ENCODE peak calls at places on chromosomes 6 and 20, in four cellular contexts. G, C, E and Y are unnamed samples. For H3K9me3, the result is how much of the 10 kb centered on the place peaks cover.

GRCh38 chr20:22949710-22950109 is 85.4 kb upstream of the SSTR4 start:
- DNase-seq in C (no peak), G (no peak), E (no peak), Y (no peak)

GRCh38 chr6:6890400-6890858 is 217.3 kb upstream of the RREB1 start:
- DNase-seq in E (peak), C (no peak), G (no peak), Y (no peak)

GRCh38 chr6:139882234-139882633 is 507.8 kb upstream of the CITED2 start:
- DNase-seq in G (no peak), C (no peak), E (no peak), Y (peak)

GRCh38 chr6:15956205-15957106 is 172.4 kb upstream of the MYLIP start:
- DNase-seq in E (no peak), C (no peak), G (no peak), Y (no peak)

GRCh38 chr20:49909499-49910339 is 5.6 kb downstream of the SPATA2 start:
- DNase-seq in G (no peak), E (peak), C (no peak), Y (no peak)

GRCh38 chr6:145756170-145756662 is 20.9 kb upstream of the EPM2A start:
- DNase-seq in E (peak), G (no peak), C (no peak), Y (no peak)

GRCh38 chr6:33954453-33954852 is 150.7 kb upstream of the MLN start:
- DNase-seq in G (no peak), C (no peak), E (no peak), Y (no peak)

GRCh38 chr20:5504061-5504739 is 187.4 kb upstream of the PROKR2 start:
- DNase-seq in G (no peak), E (peak), C (no peak), Y (peak)

GRCh38 chr6:17653198-17653881 is 53.2 kb downstream of the FAM8A1 start:
- DNase-seq in E (no peak), G (no peak), C (no peak), Y (no peak)

GRCh38 chr20:21508230-21509078 is 5.4 kb downstream of the NKX2-2 start:
- DNase-seq in E (no peak), G (no peak), C (no peak), Y (no peak)

GRCh38 chr6:111674413-111674812 is 68.7 kb upstream of the TRAF3IP2 start:
- DNase-seq in G (no peak), E (no peak), C (no peak), Y (no peak)

GRCh38 chr20:10640897-10641296 is 32.9 kb downstream of the JAG1 start:
- DNase-seq in E (no peak), C (no peak), G (no peak), Y (no peak)

GRCh38 chr20:33172781-33173180 is 4.8 kb downstream of the BPIFA2 start:
- DNase-seq in E (peak), C (no peak), G (no peak), Y (no peak)

DNA sequence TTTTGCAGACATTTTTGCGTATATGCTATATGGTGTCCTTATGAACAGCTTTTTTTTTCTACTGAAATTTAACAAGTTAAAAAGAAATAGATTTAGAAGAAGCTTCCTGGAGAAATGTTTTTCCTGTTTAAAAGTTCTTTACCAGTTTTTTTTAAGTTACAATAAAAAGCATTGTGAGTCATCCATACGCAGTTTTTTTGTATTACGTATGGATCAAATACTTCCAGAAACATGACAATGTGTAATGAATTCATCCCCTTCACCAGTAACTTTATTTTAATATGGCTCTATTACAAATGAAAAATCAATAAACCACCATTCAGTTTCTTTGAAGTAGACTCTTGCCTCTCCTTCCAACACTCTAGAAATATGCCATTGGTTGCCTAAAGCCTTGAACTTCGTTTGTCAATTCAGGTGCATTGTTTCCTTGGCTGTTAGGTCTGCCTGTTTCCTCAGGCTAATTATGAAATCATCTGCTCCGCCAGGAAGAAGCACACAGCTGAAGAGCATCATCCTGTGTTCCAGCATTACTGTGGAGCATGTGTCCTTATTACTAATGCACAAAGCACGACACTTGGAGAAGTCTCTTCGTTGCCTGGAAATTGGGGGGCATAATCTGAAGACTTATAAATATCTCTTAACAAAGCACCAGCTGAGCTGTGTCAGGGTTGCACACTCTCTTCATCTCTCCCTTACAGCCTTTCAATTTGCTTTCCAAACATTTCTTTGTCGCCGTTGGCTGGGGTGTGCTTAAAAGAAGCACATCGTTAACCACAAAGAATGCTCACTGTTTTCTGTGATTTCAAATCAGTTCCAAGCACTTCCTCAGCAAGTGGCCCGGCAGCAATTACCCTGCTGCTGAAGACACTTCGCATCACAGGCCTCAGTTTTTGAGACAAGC is 9.6 kb downstream of the MOXD1 start:
- DNase-seq in G (no peak), C (peak), E (peak), Y (peak)
- H3K27ac ChIP-seq in G (no peak), C (peak), E (no peak), Y (peak)

DNA sequence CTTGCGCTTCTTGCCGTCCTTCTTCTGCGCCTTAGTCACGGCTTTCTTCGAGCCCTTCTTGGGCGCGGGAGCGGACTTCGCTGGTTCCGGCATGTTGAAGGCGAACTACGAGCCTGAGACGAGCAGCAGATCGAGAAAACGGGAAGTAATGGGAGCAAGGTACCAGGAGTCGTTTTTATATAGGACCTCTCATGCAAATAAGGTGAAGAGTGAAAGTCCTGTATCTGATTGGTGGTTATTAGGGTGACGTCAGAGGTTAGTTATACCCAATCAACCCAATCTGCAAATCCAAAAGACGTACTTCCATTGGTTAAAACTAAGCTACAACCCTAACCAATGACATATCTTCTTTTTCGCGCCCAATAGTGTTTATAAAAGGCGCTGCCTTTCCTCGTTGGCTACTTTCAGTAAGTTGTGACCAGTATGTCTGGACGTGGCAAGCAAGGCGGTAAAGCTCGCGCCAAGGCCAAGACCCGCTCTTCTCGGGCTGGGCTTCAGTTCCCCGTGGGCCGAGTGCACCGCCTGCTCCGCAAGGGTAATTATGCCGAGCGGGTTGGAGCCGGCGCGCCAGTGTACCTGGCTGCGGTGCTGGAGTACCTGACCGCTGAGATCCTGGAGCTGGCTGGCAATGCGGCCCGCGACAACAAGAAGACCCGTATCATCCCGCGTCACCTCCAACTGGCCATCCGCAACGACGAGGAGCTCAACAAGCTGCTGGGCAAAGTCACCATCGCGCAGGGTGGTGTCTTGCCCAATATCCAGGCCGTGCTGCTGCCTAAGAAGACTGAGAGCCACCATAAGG is 100.6 kb upstream of the PRSS16 start:
- DNase-seq in E (peak), C (peak), G (peak), Y (peak)
- H3K4me3 ChIP-seq in E (peak), C (peak), G (peak), Y (peak)

DNA sequence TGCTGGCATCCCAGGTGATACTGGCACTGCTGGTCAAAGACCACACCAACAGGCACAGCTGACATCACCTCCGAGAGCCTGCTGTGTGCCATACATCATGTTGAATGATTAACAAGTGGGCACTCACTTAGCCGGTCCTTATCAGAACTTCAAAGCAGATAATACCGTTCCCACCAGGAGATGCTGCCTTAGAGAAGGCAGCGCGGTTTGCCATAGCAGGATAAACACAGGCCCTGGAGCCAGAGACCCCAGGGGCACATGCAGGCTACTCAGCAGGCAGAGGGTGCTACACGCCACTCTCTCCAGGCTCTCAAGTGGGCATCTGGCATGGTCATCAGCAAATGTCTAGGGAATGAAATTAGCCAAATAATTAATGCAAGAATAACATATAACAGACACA is 86.5 kb upstream of the CST7 start:
- DNase-seq in C (no peak), G (no peak), E (no peak), Y (no peak)
- H3K9me3 ChIP-seq in C (under half), G (under half), E (under half), Y (under half)

DNA sequence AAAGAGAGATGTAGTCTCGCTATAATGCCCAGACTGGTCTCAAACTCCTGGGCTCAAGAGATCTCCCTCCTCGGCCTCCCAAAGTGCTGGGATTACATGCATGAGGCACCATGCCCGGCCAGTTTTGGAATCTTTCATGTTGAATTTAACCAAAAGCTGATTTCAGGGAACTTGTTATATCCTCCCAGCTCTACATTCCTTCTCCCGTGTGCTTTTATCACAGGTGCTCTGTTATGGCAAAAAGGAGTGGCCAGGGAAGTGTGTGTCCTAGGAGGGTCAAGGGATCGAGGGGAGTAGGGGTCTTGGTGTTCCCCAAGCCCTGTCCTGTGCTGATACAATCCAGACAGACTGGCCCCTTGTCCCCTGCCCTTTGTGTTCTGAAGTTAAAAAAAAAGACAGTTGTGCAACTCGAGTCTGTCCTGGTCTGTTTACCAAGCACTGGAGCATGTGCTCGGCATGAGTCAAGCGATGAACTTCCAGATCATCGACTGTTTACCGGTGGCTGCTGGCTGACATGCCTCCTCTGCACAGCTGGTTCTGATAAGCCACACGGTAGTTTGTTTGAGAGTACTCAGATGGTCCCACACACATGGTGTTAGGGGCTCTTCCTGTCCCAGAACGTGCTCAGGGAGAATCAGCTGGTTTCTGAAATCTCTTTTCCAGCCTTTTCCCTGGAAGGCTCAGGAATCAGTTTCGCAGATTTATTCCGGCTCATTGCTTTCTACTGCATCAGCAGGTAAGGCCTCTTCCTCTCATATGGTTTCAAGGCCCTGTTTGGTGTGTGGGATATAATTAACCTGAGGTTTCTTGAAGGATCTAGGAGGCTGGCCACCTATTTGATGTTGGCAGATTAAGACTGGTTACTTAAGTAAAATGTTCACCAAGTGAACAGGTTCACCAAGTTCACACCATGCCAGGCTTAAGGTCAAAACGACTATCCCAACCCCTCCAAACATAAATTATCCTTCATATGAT is 52.6 kb upstream of the NAA20 start:
- DNase-seq in C (no peak), G (no peak), E (peak), Y (peak)
- H3K27ac ChIP-seq in C (no peak), G (no peak), E (no peak), Y (no peak)